ENCODE peak calls at places on chromosomes 4 and X, in ten cellular contexts. A is neural progenitor cell, L is lower lobe of right lung, U is GM23338, I is mammary epithelial cell, P is sigmoid colon, R is Peyer's patch, C is left ventricle myocardium inferior, Y is upper lobe of right lung, D is tibial nerve. Q is an unnamed sample.

GRCh38 chrX:5068550-5068949 is 1160.1 kb downstream of the NLGN4X start:
- DNase-seq in A (no peak), L (no peak), U (no peak), I (peak), P (no peak), R (no peak), C (no peak), Y (no peak), D (no peak), Q (no peak)

GRCh38 chr4:99011910-99012309 is 16.4 kb downstream of the METAP1 start:
- DNase-seq in A (no peak), L (no peak), U (no peak), I (no peak), P (no peak), R (no peak), C (no peak), Y (no peak), D (no peak), Q (no peak)

GRCh38 chrX:38278682-38279081 is 48.6 kb downstream of the RPGR start:
- DNase-seq in A (no peak), L (no peak), U (no peak), I (no peak), P (no peak), R (no peak), C (no peak), Y (no peak), D (no peak), Q (peak)

GRCh38 chr4:5890063-5890727 is 2.7 kb downstream of the CRMP1 start:
- DNase-seq in A (peak), L (no peak), U (peak), I (no peak), P (no peak), R (no peak), C (no peak), Y (no peak), D (no peak), Q (peak)

GRCh38 chrX:63434665-63435064 is 83.5 kb upstream of the SPIN4 start:
- DNase-seq in A (no peak), L (no peak), U (peak), I (peak), P (no peak), R (no peak), C (no peak), Y (no peak), D (no peak), Q (no peak)

GRCh38 chr4:184375027-184375426 is 99.3 kb downstream of the IRF2 start:
- DNase-seq in A (no peak), L (no peak), U (no peak), I (peak), P (no peak), R (no peak), C (no peak), Y (no peak), D (no peak), Q (no peak)

GRCh38 chr4:150150545-150151156 is 72.4 kb downstream of the DCLK2 start:
- DNase-seq in A (peak), L (no peak), U (no peak), I (no peak), P (no peak), R (no peak), C (peak), Y (no peak), D (no peak), Q (no peak)

GRCh38 chr4:147837854-147838253 is 106.0 kb downstream of the ARHGAP10 start:
- DNase-seq in A (no peak), L (no peak), U (no peak), I (no peak), P (no peak), R (no peak), C (no peak), Y (no peak), D (no peak), Q (no peak)

GRCh38 chr4:149823770-149824221 is 8.2 kb upstream of the IQCM start:
- DNase-seq in A (no peak), L (no peak), U (no peak), I (peak), P (no peak), R (no peak), C (no peak), Y (no peak), D (no peak), Q (peak)

GRCh38 chr4:135240796-135241195 is 1039.2 kb upstream of the PABPC4L start:
- DNase-seq in A (no peak), L (no peak), U (no peak), I (no peak), P (no peak), R (no peak), C (no peak), Y (no peak), D (no peak), Q (no peak)

GRCh38 chr4:176540814-176541213 is 221.0 kb downstream of the SPCS3 start:
- DNase-seq in A (no peak), L (no peak), U (no peak), I (peak), P (no peak), R (no peak), C (no peak), Y (no peak), D (no peak), Q (peak)

GRCh38 chr4:188619456-188620149 is 480.4 kb downstream of the TRIML1 start:
- DNase-seq in A (peak), L (no peak), U (peak), I (no peak), P (no peak), R (no peak), C (no peak), Y (no peak), D (no peak), Q (no peak)

GRCh38 chr4:36712013-36712412 is 430.6 kb downstream of the DTHD1 start:
- DNase-seq in A (no peak), L (no peak), U (no peak), I (no peak), P (no peak), R (no peak), C (no peak), Y (no peak), D (no peak), Q (peak)

GRCh38 chr4:119971763-119972162 is 94.9 kb downstream of the MAD2L1 start:
- DNase-seq in A (no peak), L (no peak), U (no peak), I (no peak), P (no peak), R (no peak), C (no peak), Y (no peak), D (no peak), Q (no peak)

GRCh38 chr4:55598641-55599040 is 6.6 kb upstream of the PDCL2 start:
- DNase-seq in A (no peak), L (no peak), U (no peak), I (no peak), P (no peak), R (no peak), C (no peak), Y (no peak), D (no peak), Q (no peak)

GRCh38 chr4:180372671-180373070 is 1870.5 kb upstream of the TENM3 start:
- DNase-seq in A (no peak), L (no peak), U (no peak), I (no peak), P (no peak), R (no peak), C (no peak), Y (no peak), D (no peak), Q (no peak)

GRCh38 chr4:143482753-143483362 is 30.6 kb upstream of the SMARCA5 start:
- DNase-seq in A (peak), L (no peak), U (peak), I (peak), P (no peak), R (no peak), C (no peak), Y (no peak), D (peak), Q (peak)

DNA sequence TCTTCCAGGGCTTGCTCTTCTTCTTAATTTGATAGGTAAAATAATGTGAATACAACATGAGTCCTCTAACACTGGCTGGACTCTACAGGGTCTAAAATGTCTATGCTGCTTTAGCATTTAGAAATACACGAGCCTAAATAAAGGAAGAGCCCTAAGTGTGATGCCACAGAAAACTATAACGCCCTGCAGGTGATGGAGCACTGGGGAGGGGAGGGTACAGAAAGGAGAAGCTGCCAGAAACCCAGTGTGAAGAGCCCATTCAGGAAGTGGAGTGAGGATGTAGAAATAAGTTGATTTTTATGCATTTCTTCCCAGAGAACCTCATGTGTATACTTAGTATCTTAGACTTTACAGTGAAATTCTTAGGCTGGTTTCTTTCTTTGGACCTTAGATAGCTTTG is 83.4 kb downstream of the TNIP2 start:
- DNase-seq in A (no peak), L (no peak), U (no peak), I (no peak), P (no peak), R (no peak), C (no peak), Y (no peak), D (no peak), Q (no peak)
- TF ChIP-seq CTCF in A (no peak), L (no peak), U (no peak), I (no peak), P (no peak), R (no peak), C (no peak), Y (no peak), D (no peak), Q (no peak)

GRCh38 chrX:137479394-137479793 is 86.5 kb upstream of the ZIC3 start:
- DNase-seq in A (no peak), L (no peak), U (no peak), I (no peak), P (no peak), R (no peak), C (no peak), Y (no peak), D (no peak), Q (no peak)
- H3K4me3 ChIP-seq in A (no peak), L (no peak), U (no peak), I (no peak), P (no peak), R (no peak), C (no peak), Y (no peak), D (no peak), Q (no peak)

GRCh38 chr4:23337292-23337691 is 552.6 kb downstream of the PPARGC1A start:
- DNase-seq in A (peak), L (no peak), U (peak), I (no peak), P (no peak), R (no peak), C (no peak), Y (no peak), D (no peak), Q (no peak)
- TF ChIP-seq CTCF in A (peak), L (no peak), U (peak), I (peak), P (no peak), R (no peak), C (peak), Y (no peak), D (no peak), Q (no peak)

GRCh38 chr4:138671606-138672084 is 343.9 kb upstream of the NOCT start:
- DNase-seq in A (no peak), L (no peak), U (no peak), I (no peak), P (no peak), R (no peak), C (no peak), Y (no peak), D (no peak), Q (no peak)

GRCh38 chr4:138670681-138671080 is 344.9 kb upstream of the NOCT start:
- DNase-seq in A (no peak), L (no peak), U (no peak), I (no peak), P (no peak), R (no peak), C (no peak), Y (no peak), D (no peak), Q (no peak)

GRCh38 chr4:138668309-138668708 is 347.3 kb upstream of the NOCT start:
- DNase-seq in A (no peak), L (no peak), U (no peak), I (no peak), P (no peak), R (no peak), C (no peak), Y (no peak), D (no peak), Q (no peak)

GRCh38 chr4:138671106-138671505 is 344.5 kb upstream of the NOCT start:
- DNase-seq in A (peak), L (no peak), U (no peak), I (no peak), P (no peak), R (no peak), C (no peak), Y (no peak), D (no peak), Q (no peak)

DNA sequence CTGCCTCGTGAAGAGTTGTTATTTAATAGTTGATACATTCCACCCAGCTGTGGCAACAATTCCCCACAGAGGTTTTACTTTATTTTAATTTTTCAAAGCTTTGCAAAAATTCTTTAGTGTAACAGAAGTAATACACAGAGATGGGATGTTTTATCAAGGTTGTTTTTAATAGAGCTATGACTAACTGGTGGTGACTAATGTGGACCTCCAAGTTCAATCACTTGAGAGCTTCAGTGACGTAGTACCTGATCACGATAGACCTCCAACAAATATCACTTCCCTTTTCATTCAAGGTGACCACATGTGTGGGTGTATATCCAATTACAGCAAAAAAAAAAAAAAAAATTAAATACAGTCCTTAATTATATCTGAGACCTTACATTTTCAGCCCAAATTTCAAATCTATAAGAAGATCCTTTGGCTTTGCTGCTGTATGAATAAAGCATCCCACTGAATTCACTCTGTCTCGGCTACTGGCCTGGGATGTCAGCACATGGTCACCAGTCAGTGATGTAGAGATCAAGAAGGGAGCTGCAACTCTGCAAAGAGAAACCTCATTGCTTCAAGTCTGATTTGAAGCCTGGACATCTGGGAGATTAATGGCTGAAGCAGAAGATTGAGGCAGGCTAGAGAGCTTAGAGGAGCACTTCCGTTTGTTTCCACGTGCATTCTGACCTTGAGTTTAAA is 346.0 kb upstream of the NOCT start:
- DNase-seq in A (no peak), L (no peak), U (no peak), I (no peak), P (no peak), R (no peak), C (no peak), Y (no peak), D (no peak), Q (peak)
- H3K4me3 ChIP-seq in A (no peak), L (no peak), U (no peak), I (no peak), P (no peak), R (no peak), C (no peak), Y (no peak), D (no peak), Q (no peak)

GRCh38 chr4:28228575-28228974 is 1367.9 kb downstream of the STIM2 start:
- DNase-seq in A (no peak), L (no peak), U (no peak), I (no peak), P (no peak), R (no peak), C (no peak), Y (no peak), D (no peak), Q (no peak)

GRCh38 chr4:28229092-28229491 is 1368.5 kb downstream of the STIM2 start:
- DNase-seq in A (peak), L (no peak), U (peak), I (peak), P (no peak), R (no peak), C (no peak), Y (no peak), D (no peak), Q (peak)

GRCh38 chr4:28225689-28226353 is 1365.2 kb downstream of the STIM2 start:
- DNase-seq in A (no peak), L (no peak), U (no peak), I (peak), P (no peak), R (no peak), C (no peak), Y (no peak), D (no peak), Q (no peak)

GRCh38 chr4:28226962-28227361 is 1366.3 kb downstream of the STIM2 start:
- DNase-seq in A (no peak), L (no peak), U (no peak), I (no peak), P (no peak), R (no peak), C (no peak), Y (no peak), D (no peak), Q (no peak)

DNA sequence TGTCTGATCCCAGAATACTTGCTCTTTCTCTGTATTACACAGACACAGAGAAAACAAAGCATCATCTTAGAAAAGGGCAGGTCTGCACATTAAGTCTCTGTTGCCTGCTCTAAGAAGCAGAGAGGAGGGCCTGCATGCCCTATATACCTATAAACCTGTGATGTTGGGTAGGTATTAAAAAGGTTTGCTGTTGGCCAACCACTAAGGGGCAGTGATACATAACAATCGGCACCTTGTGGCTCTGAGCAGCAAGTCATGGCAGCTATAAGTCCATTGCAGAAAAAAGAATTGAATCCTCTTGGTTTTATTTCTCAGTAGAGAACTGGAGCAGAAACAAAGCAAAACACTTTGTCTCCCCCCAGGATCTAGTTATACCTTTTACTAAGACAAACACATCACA is 1364.4 kb downstream of the STIM2 start:
- DNase-seq in A (peak), L (no peak), U (peak), I (peak), P (no peak), R (no peak), C (no peak), Y (no peak), D (no peak), Q (peak)
- TF ChIP-seq CTCF in A (peak), L (no peak), U (peak), I (peak), P (no peak), R (no peak), C (no peak), Y (no peak), D (no peak), Q (peak)

GRCh38 chr4:169207436-169208089 is 63.2 kb downstream of the SH3RF1 start:
- DNase-seq in A (peak), L (no peak), U (no peak), I (no peak), P (no peak), R (no peak), C (no peak), Y (no peak), D (no peak), Q (no peak)
- H3K4me3 ChIP-seq in A (peak), L (no peak), U (no peak), I (no peak), P (no peak), R (no peak), C (no peak), Y (no peak), D (no peak), Q (no peak)

GRCh38 chrX:139429913-139430312 is 100.6 kb upstream of the F9 start:
- DNase-seq in A (peak), L (no peak), U (peak), I (peak), P (no peak), R (no peak), C (no peak), Y (no peak), D (no peak), Q (no peak)
- TF ChIP-seq CTCF in A (peak), L (no peak), U (peak), I (no peak), P (no peak), R (no peak), C (peak), Y (no peak), D (no peak), Q (peak)

GRCh38 chrX:12972867-12973560 is 1.9 kb upstream of the TMSB4X start:
- DNase-seq in A (no peak), L (no peak), U (no peak), I (no peak), P (no peak), R (no peak), C (no peak), Y (no peak), D (no peak), Q (no peak)

GRCh38 chrX:12967711-12968465 is 7.0 kb upstream of the TMSB4X start:
- DNase-seq in A (no peak), L (no peak), U (no peak), I (no peak), P (no peak), R (no peak), C (no peak), Y (no peak), D (no peak), Q (no peak)

GRCh38 chrX:12972239-12972638 is 2.7 kb upstream of the TMSB4X start:
- DNase-seq in A (no peak), L (no peak), U (no peak), I (no peak), P (no peak), R (no peak), C (no peak), Y (no peak), D (no peak), Q (no peak)

GRCh38 chrX:12971282-12972003 is 3.5 kb upstream of the TMSB4X start:
- DNase-seq in A (no peak), L (peak), U (no peak), I (no peak), P (no peak), R (peak), C (peak), Y (peak), D (no peak), Q (no peak)

GRCh38 chrX:12970691-12971202 is 4.2 kb upstream of the TMSB4X start:
- DNase-seq in A (peak), L (no peak), U (peak), I (no peak), P (no peak), R (peak), C (no peak), Y (no peak), D (peak), Q (peak)
- H3K4me3 ChIP-seq in A (no peak), L (peak), U (no peak), I (no peak), P (no peak), R (peak), C (peak), Y (peak), D (no peak), Q (no peak)

GRCh38 chrX:1496076-1496475 is 40.9 kb downstream of the P2RY8 start:
- DNase-seq in A (no peak), L (no peak), U (no peak), I (no peak), P (no peak), R (peak), C (no peak), Y (peak), D (no peak), Q (no peak)

GRCh38 chrX:1492421-1493012 is 39.8 kb upstream of the ASMTL start:
- DNase-seq in A (no peak), L (no peak), U (no peak), I (no peak), P (peak), R (peak), C (no peak), Y (peak), D (no peak), Q (no peak)

GRCh38 chrX:1491851-1492349 is 39.2 kb upstream of the ASMTL start:
- DNase-seq in A (peak), L (no peak), U (peak), I (no peak), P (peak), R (peak), C (no peak), Y (peak), D (no peak), Q (no peak)

GRCh38 chrX:1493317-1493856 is 40.7 kb upstream of the ASMTL start:
- DNase-seq in A (no peak), L (no peak), U (no peak), I (no peak), P (peak), R (peak), C (no peak), Y (peak), D (no peak), Q (no peak)

GRCh38 chrX:1493877-1494510 is 41.3 kb upstream of the ASMTL start:
- DNase-seq in A (peak), L (no peak), U (no peak), I (no peak), P (no peak), R (peak), C (no peak), Y (peak), D (no peak), Q (no peak)
- TF ChIP-seq CTCF in A (no peak), L (no peak), U (no peak), I (no peak), P (no peak), R (no peak), C (no peak), Y (no peak), D (no peak), Q (no peak)

GRCh38 chr4:126738527-126738923 is 894.2 kb upstream of the INTU start:
- DNase-seq in A (no peak), L (no peak), U (no peak), I (no peak), P (no peak), R (no peak), C (no peak), Y (no peak), D (no peak), Q (no peak)
- H3K4me3 ChIP-seq in A (no peak), L (no peak), U (no peak), I (no peak), P (no peak), R (no peak), C (no peak), Y (no peak), D (no peak), Q (no peak)

Q was measured in astrocyte of the spinal cord.